ENCODE peak calls at places on chromosomes 3 and 15, in six cellular contexts. T is HCT116, W is WTC11, Q is A549, A is H1, D is GM12878. O is an unnamed sample.

GRCh38 chr3:186589856-186590579 is 19.5 kb downstream of the DNAJB11 start:
- DNase-seq in T (peak), W (no peak), Q (peak), A (no peak), D (no peak), O (peak)

GRCh38 chr3:120352017-120352416 is 2.9 kb upstream of the LRRC58 start:
- DNase-seq in T (no peak), W (no peak), Q (no peak), A (no peak), D (no peak), O (no peak)

GRCh38 chr3:188025555-188025954 is 128.4 kb upstream of the LPP start:
- DNase-seq in T (no peak), W (no peak), Q (no peak), A (no peak), D (no peak), O (no peak)

GRCh38 chr15:36896949-36897348 is 203.4 kb downstream of the MEIS2 start:
- DNase-seq in T (no peak), W (no peak), Q (no peak), A (no peak), D (no peak), O (no peak)

GRCh38 chr3:143443851-143444331 is 324.3 kb downstream of the CHST2 start:
- DNase-seq in T (peak), W (no peak), Q (peak), A (no peak), D (no peak), O (peak)

GRCh38 chr15:60661075-60661645 is 182.2 kb upstream of the ICE2 start:
- DNase-seq in T (no peak), W (no peak), Q (no peak), A (no peak), D (no peak), O (no peak)

GRCh38 chr3:154018100-154018696 is 103.0 kb upstream of the ARHGEF26 start:
- DNase-seq in T (peak), W (peak), Q (peak), A (peak), D (peak), O (peak)

GRCh38 chr3:71103430-71103881 is 480.1 kb downstream of the FOXP1 start:
- DNase-seq in T (no peak), W (no peak), Q (no peak), A (no peak), D (no peak), O (no peak)

GRCh38 chr3:178551916-178552321 is 15.7 kb downstream of the KCNMB2 start:
- DNase-seq in T (no peak), W (no peak), Q (no peak), A (no peak), D (no peak), O (peak)

GRCh38 chr15:88647362-88648105 is 8.7 kb downstream of the ISG20 start:
- DNase-seq in T (no peak), W (no peak), Q (no peak), A (no peak), D (no peak), O (no peak)

GRCh38 chr3:148646126-148646660 is 51.5 kb upstream of the AGTR1 start:
- DNase-seq in T (no peak), W (no peak), Q (no peak), A (no peak), D (no peak), O (no peak)

GRCh38 chr15:48282186-48282585 is 49.0 kb upstream of the DUT start:
- DNase-seq in T (no peak), W (no peak), Q (no peak), A (no peak), D (no peak), O (no peak)

GRCh38 chr15:81157195-81157938 is 23.3 kb downstream of the CFAP161 start:
- DNase-seq in T (no peak), W (no peak), Q (no peak), A (no peak), D (no peak), O (no peak)

GRCh38 chr15:43516801-43517353 is 531 bp upstream of the MAP1A start:
- DNase-seq in T (no peak), W (no peak), Q (no peak), A (no peak), D (no peak), O (no peak)

GRCh38 chr15:25775317-25775912 is 87.7 kb downstream of the ATP10A start:
- DNase-seq in T (no peak), W (no peak), Q (peak), A (no peak), D (peak), O (peak)

GRCh38 chr3:141485578-141486415 is 1.0 kb upstream of the RASA2 start:
- DNase-seq in T (peak), W (no peak), Q (peak), A (no peak), D (no peak), O (peak)

GRCh38 chr3:170499562-170500156 is 81.0 kb downstream of the CLDN11 start:
- DNase-seq in T (peak), W (peak), Q (peak), A (no peak), D (no peak), O (peak)

GRCh38 chr3:14482271-14482721 is 57.8 kb downstream of the GRIP2 start:
- DNase-seq in T (no peak), W (no peak), Q (no peak), A (no peak), D (no peak), O (no peak)

GRCh38 chr3:131110087-131110486 is 83.4 kb downstream of the NEK11 start:
- DNase-seq in T (no peak), W (no peak), Q (no peak), A (no peak), D (no peak), O (no peak)

GRCh38 chr3:176867681-176868663 is 329.3 kb downstream of the TBL1XR1 start:
- DNase-seq in T (no peak), W (no peak), Q (no peak), A (no peak), D (no peak), O (no peak)

GRCh38 chr15:39919740-39920509 is at the start of gene GPR176:
- DNase-seq in T (no peak), W (peak), Q (peak), A (no peak), D (no peak), O (no peak)

GRCh38 chr3:136973352-136973751 is 15.6 kb downstream of the IL20RB start:
- DNase-seq in T (no peak), W (no peak), Q (no peak), A (no peak), D (no peak), O (no peak)

GRCh38 chr15:42275780-42276395 is 2.7 kb upstream of the TMEM87A start:
- DNase-seq in T (no peak), W (no peak), Q (no peak), A (no peak), D (no peak), O (peak)

GRCh38 chr3:5095879-5096278 is 26.2 kb upstream of the ARL8B start:
- DNase-seq in T (no peak), W (peak), Q (no peak), A (peak), D (no peak), O (no peak)
- TF ChIP-seq CTCF in T (no peak), W (no peak), Q (no peak), A (peak), D (no peak), O (no peak)

DNA sequence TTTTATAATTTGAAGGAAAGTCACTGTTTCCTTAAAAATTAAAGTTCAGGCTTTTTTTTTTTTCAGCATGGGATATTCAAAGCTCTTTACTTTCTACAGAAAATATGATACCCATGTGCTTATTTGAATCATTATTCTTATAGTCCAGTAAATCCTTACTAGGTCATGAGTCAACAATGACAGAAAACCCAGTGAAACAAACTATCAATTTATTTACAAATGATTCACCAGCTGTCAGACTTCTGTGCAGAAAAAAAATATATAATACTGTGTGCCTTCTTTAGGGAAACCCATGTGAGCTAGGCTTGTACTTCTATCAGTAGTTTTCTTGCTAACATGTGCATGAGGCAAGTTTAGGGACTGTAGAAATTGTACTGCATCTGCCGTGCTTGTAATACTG is 1.2 kb downstream of the ACP3 start:
- DNase-seq in T (no peak), W (no peak), Q (no peak), A (no peak), D (no peak), O (peak)
- TF ChIP-seq MAX in T (no peak), W (no peak), Q (no peak), A (no peak), D (no peak), O (peak)

GRCh38 chr3:196947860-196948441 is 5.6 kb upstream of the NCBP2 start:
- DNase-seq in T (no peak), W (no peak), Q (no peak), A (no peak), D (no peak), O (no peak)

GRCh38 chr3:196948442-196949365 is 6.4 kb upstream of the NCBP2 start:
- DNase-seq in T (no peak), W (peak), Q (no peak), A (no peak), D (no peak), O (peak)

GRCh38 chr3:196949750-196950149 is 7.4 kb upstream of the NCBP2 start:
- DNase-seq in T (no peak), W (no peak), Q (no peak), A (no peak), D (no peak), O (no peak)

GRCh38 chr3:196951371-196951770 is 9.0 kb upstream of the NCBP2 start:
- DNase-seq in T (no peak), W (no peak), Q (no peak), A (no peak), D (no peak), O (no peak)

DNA sequence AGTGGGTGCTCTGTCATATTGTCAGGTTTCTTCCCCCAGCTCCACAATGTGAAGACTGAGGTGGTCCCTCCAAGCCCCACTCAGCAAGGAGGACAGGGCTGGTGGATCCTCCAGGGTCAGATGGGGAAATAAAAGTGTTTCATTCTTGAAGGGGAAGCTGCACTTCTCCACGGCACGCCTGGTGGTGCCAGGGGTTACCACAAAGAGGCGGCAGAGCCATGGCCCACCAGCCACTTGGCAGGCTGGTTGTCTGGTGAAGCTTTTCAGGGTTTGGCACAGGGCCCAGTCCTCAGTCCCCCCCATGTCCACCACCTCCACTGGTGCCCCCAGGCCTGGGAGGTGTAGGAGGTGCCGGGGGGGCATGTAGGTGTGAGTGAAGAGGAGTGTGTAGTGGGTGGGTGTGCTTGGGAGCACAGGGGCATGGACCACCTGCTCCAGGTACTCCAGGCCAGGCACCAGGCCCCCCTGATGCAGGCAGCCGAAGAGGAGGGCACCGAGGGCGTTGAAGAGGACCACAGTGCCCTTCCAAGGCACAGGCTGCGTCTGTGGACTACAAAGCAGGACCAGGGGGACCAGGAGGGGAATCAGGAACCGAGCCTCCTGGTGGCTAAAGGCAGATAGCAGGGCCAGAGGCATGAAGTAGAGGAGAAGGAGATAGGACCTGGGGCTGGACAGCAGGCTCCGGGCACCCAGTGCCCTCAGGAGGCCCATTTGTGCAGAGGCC is 5.0 kb upstream of the NCBP2 start:
- DNase-seq in T (no peak), W (no peak), Q (no peak), A (no peak), D (no peak), O (peak)
- TF ChIP-seq CTCF in T (peak), W (no peak), Q (no peak), A (peak), D (no peak), O (peak)

GRCh38 chr15:54605556-54605955 is 591.2 kb downstream of the RSL24D1 start:
- DNase-seq in T (no peak), W (no peak), Q (no peak), A (no peak), D (no peak), O (no peak)
- TF ChIP-seq MAX in T (no peak), W (no peak), Q (no peak), A (no peak), D (no peak), O (no peak)

GRCh38 chr3:81638480-81638879 is 123.0 kb downstream of the GBE1 start:
- DNase-seq in T (no peak), W (no peak), Q (no peak), A (no peak), D (no peak), O (no peak)

GRCh38 chr3:81632659-81633058 is 128.8 kb downstream of the GBE1 start:
- DNase-seq in T (no peak), W (no peak), Q (no peak), A (no peak), D (no peak), O (no peak)
- TF ChIP-seq CTCF in T (no peak), W (no peak), Q (no peak), A (no peak), D (no peak), O (no peak)

DNA sequence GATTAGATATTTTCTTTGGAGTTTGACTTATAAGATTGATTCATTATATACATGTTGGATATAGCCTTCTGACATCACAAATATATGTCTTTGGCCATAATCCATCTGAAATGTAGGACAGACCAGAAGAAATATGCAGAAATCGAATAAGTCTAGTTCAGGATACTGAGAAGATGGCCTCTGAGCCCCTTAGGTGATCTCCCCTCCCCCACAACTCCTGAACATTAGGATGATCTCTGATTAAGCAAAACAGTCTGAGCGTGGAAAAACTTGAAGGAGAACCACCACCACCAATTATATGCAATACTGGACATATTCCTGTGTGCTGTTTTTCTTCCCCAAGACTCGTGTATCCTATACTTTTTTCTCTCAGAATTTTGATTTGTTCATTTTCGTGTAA is 3.2 kb downstream of the SETD5 start:
- DNase-seq in T (no peak), W (no peak), Q (no peak), A (no peak), D (no peak), O (no peak)
- TF ChIP-seq MAX in T (no peak), W (no peak), Q (no peak), A (no peak), D (no peak), O (no peak)

GRCh38 chr3:45760878-45761711 is 35.2 kb downstream of the SLC6A20 start:
- DNase-seq in T (peak), W (peak), Q (peak), A (no peak), D (peak), O (peak)
- TF ChIP-seq CTCF in T (peak), W (peak), Q (peak), A (peak), D (peak), O (peak)

GRCh38 chr3:190124067-190124466 is 3.4 kb upstream of the P3H2 start:
- DNase-seq in T (no peak), W (no peak), Q (no peak), A (no peak), D (no peak), O (no peak)

GRCh38 chr3:190127797-190128196 is 7.1 kb upstream of the P3H2 start:
- DNase-seq in T (no peak), W (no peak), Q (no peak), A (no peak), D (no peak), O (no peak)

GRCh38 chr3:190130037-190130436 is 9.3 kb upstream of the P3H2 start:
- DNase-seq in T (no peak), W (no peak), Q (no peak), A (no peak), D (no peak), O (no peak)

GRCh38 chr3:190125669-190126068 is 5.0 kb upstream of the P3H2 start:
- DNase-seq in T (no peak), W (no peak), Q (no peak), A (no peak), D (no peak), O (no peak)

DNA sequence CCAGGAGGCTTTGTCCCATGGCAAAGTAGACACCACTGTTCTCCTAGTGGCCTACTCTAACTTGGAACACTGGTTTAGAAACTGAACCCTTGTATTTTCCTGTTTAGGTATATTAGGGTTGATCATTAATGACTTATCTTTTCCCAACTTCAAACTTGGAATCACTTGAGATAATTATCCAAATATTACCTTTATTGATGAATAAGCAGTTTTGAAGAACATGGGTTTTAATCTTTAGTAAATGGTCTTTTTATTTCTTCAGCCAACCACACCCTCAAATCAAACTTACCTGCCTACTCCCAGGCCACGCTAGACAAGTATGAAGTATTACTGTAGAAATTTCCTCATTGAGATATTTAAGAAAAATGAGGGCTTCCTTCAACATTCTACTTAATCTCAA is 6.5 kb upstream of the P3H2 start:
- DNase-seq in T (no peak), W (no peak), Q (no peak), A (no peak), D (no peak), O (no peak)
- TF ChIP-seq MAX in T (no peak), W (no peak), Q (no peak), A (no peak), D (no peak), O (no peak)

GRCh38 chr3:160486459-160486869 is 36.9 kb upstream of the TRIM59 start:
- DNase-seq in T (peak), W (no peak), Q (peak), A (no peak), D (no peak), O (peak)
- TF ChIP-seq CTCF in T (peak), W (peak), Q (peak), A (no peak), D (peak), O (peak)

O was measured in NB4.